ENCODE peak calls at places on chromosomes 12 and 14, in five cellular contexts. One of them, this sample, is unnamed.

GRCh38 chr12:6822461-6823135 is 977 bp downstream of the GPR162 start:
- DNase-seq in activated CD8-positive, alpha-beta T cell treated with anti-CD3 and anti-CD28 coated beads for 36 hours: no peak
- DNase-seq in CD4-positive, CD25-positive, alpha-beta regulatory T cell: no peak
- DNase-seq in nucleus accumbens: no peak
- DNase-seq in EH: no peak
- DNase-seq in this sample: no peak

GRCh38 chr14:31898835-31899528 is 178.1 kb upstream of the ARHGAP5 start:
- DNase-seq in activated CD8-positive, alpha-beta T cell treated with anti-CD3 and anti-CD28 coated beads for 36 hours: no peak
- DNase-seq in CD4-positive, CD25-positive, alpha-beta regulatory T cell: no peak
- DNase-seq in nucleus accumbens: no peak
- DNase-seq in EH: no peak
- DNase-seq in this sample: no peak

GRCh38 chr12:51924551-51925399 is 17.5 kb downstream of the ACVRL1 start:
- DNase-seq in activated CD8-positive, alpha-beta T cell treated with anti-CD3 and anti-CD28 coated beads for 36 hours: no peak
- DNase-seq in CD4-positive, CD25-positive, alpha-beta regulatory T cell: no peak
- DNase-seq in nucleus accumbens: no peak
- DNase-seq in EH: no peak
- DNase-seq in this sample: no peak

GRCh38 chr12:48489012-48489411 is 6.7 kb downstream of the C12orf54 start:
- DNase-seq in activated CD8-positive, alpha-beta T cell treated with anti-CD3 and anti-CD28 coated beads for 36 hours: no peak
- DNase-seq in CD4-positive, CD25-positive, alpha-beta regulatory T cell: no peak
- DNase-seq in nucleus accumbens: no peak
- DNase-seq in EH: peak; percentile 67
- DNase-seq in this sample: no peak

GRCh38 chr12:91954761-91955160 is 190.9 kb downstream of the BTG1 start:
- DNase-seq in activated CD8-positive, alpha-beta T cell treated with anti-CD3 and anti-CD28 coated beads for 36 hours: no peak
- DNase-seq in CD4-positive, CD25-positive, alpha-beta regulatory T cell: no peak
- DNase-seq in nucleus accumbens: no peak
- DNase-seq in EH: no peak
- DNase-seq in this sample: no peak

GRCh38 chr12:63129927-63130326 is 21.1 kb downstream of the AVPR1A start:
- DNase-seq in activated CD8-positive, alpha-beta T cell treated with anti-CD3 and anti-CD28 coated beads for 36 hours: no peak
- DNase-seq in CD4-positive, CD25-positive, alpha-beta regulatory T cell: no peak
- DNase-seq in nucleus accumbens: no peak
- DNase-seq in EH: no peak
- DNase-seq in this sample: no peak

GRCh38 chr12:65962921-65963883 is 138.9 kb downstream of the HMGA2 start:
- DNase-seq in activated CD8-positive, alpha-beta T cell treated with anti-CD3 and anti-CD28 coated beads for 36 hours: peak; percentile 35
- DNase-seq in CD4-positive, CD25-positive, alpha-beta regulatory T cell: no peak
- DNase-seq in nucleus accumbens: no peak
- DNase-seq in EH: no peak
- DNase-seq in this sample: no peak

GRCh38 chr12:80778005-80778541 is 61.4 kb downstream of the MYF5 start:
- DNase-seq in activated CD8-positive, alpha-beta T cell treated with anti-CD3 and anti-CD28 coated beads for 36 hours: peak; percentile 57
- DNase-seq in CD4-positive, CD25-positive, alpha-beta regulatory T cell: no peak
- DNase-seq in nucleus accumbens: peak; percentile 8
- DNase-seq in EH: peak; percentile 91
- DNase-seq in this sample: no peak

GRCh38 chr12:54074308-54074707 is 20.7 kb downstream of the HOXC4 start:
- DNase-seq in activated CD8-positive, alpha-beta T cell treated with anti-CD3 and anti-CD28 coated beads for 36 hours: no peak
- DNase-seq in CD4-positive, CD25-positive, alpha-beta regulatory T cell: no peak
- DNase-seq in nucleus accumbens: no peak
- DNase-seq in EH: no peak
- DNase-seq in this sample: no peak

GRCh38 chr14:21860172-21860571 is 186.6 kb upstream of the OR4E1 start:
- DNase-seq in activated CD8-positive, alpha-beta T cell treated with anti-CD3 and anti-CD28 coated beads for 36 hours: peak; percentile 65
- DNase-seq in CD4-positive, CD25-positive, alpha-beta regulatory T cell: peak; percentile 25
- DNase-seq in nucleus accumbens: no peak
- DNase-seq in EH: no peak
- DNase-seq in this sample: peak; percentile 55

GRCh38 chr12:46160081-46160980 is 108.5 kb downstream of the SLC38A1 start:
- DNase-seq in activated CD8-positive, alpha-beta T cell treated with anti-CD3 and anti-CD28 coated beads for 36 hours: no peak
- DNase-seq in CD4-positive, CD25-positive, alpha-beta regulatory T cell: no peak
- DNase-seq in nucleus accumbens: no peak
- DNase-seq in EH: peak; percentile 82
- DNase-seq in this sample: no peak

GRCh38 chr14:57820581-57820980 is 45.3 kb downstream of the SLC35F4 start:
- DNase-seq in activated CD8-positive, alpha-beta T cell treated with anti-CD3 and anti-CD28 coated beads for 36 hours: no peak
- DNase-seq in CD4-positive, CD25-positive, alpha-beta regulatory T cell: no peak
- DNase-seq in nucleus accumbens: no peak
- DNase-seq in EH: no peak
- DNase-seq in this sample: no peak

GRCh38 chr14:58427289-58428010 is at the start of the genes KIAA0586 and TIMM9:
- DNase-seq in activated CD8-positive, alpha-beta T cell treated with anti-CD3 and anti-CD28 coated beads for 36 hours: peak; percentile 98
- DNase-seq in CD4-positive, CD25-positive, alpha-beta regulatory T cell: peak; percentile 95
- DNase-seq in nucleus accumbens: peak; percentile 90
- DNase-seq in EH: peak; percentile 98
- DNase-seq in this sample: peak; percentile 98

This sample was measured in CD4-positive, alpha-beta memory T cell.